ENCODE peak calls at places on chromosomes 16 and 17, in ten cellular contexts. Z, F, A, B, O, L, I, Y, D and K are unnamed samples.
A peak's percentile ranks its signal among the peaks of the same experiment; 100 is the strongest.

GRCh38 chr17:66776999-66777688 is 57.8 kb upstream of the CACNG5 start:
- DNase-seq in I (no peak), F (no peak), O (no peak), Z (no peak), L (no peak), Y (no peak), D (no peak), B (no peak), A (no peak), K (no peak)

GRCh38 chr16:2825049-2825742 is 4.9 kb upstream of the ZG16B start:
- DNase-seq in L (no peak), A (no peak), Z (no peak), I (no peak), O (no peak), B (no peak), Y (no peak), F (no peak), D (no peak), K (no peak)

GRCh38 chr17:72756256-72756655 is 336.2 kb downstream of the SLC39A11 start:
- DNase-seq in F (no peak), D (no peak), O (no peak), Y (no peak), L (no peak), B (no peak), Z (no peak), I (no peak), A (no peak), K (no peak)

GRCh38 chr16:25996052-25996451 is 304.3 kb downstream of the HS3ST4 start:
- DNase-seq in I (no peak), B (no peak), A (peak; percentile 41), Z (no peak), F (no peak), L (no peak), Y (no peak), D (no peak), O (no peak), K (no peak)

GRCh38 chr17:67289174-67289876 is 44.3 kb upstream of the HELZ start:
- DNase-seq in O (no peak), B (peak; percentile 87), Z (peak; percentile 80), D (no peak), F (peak; percentile 33), Y (peak; percentile 90), A (peak; percentile 27), I (peak; percentile 72), L (no peak), K (no peak)

GRCh38 chr16:59886021-59886420 is 1151.9 kb upstream of the GOT2 start:
- DNase-seq in B (peak; percentile 53), F (peak; percentile 74), Z (no peak), Y (peak; percentile 36), D (no peak), A (no peak), L (no peak), O (no peak), I (peak; percentile 90), K (no peak)

GRCh38 chr16:31130899-31131298 is 4.6 kb downstream of the PRSS8 start:
- DNase-seq in L (no peak), A (peak; percentile 74), Y (no peak), B (no peak), F (peak; percentile 91), I (no peak), O (no peak), Z (no peak), D (no peak), K (no peak)

GRCh38 chr17:77286641-77287431 is 146.1 kb downstream of the SEC14L1 start:
- DNase-seq in B (peak; percentile 49), Z (no peak), O (no peak), L (no peak), I (peak; percentile 20), D (no peak), Y (peak; percentile 43), F (peak; percentile 95), A (no peak), K (no peak)

GRCh38 chr16:88405325-88406060 is 22.7 kb downstream of the ZNF469 start:
- DNase-seq in O (no peak), D (no peak), F (peak; percentile 27), I (peak; percentile 72), B (peak; percentile 29), A (no peak), Z (no peak), L (no peak), Y (no peak), K (no peak)

GRCh38 chr16:117381-118365 is 20.8 kb downstream of the NPRL3 start:
- DNase-seq in I (peak; percentile 28), Z (no peak), D (peak; percentile 69), A (peak; percentile 95), L (peak; percentile 46), Y (peak; percentile 45), F (peak; percentile 34), B (peak; percentile 32), O (peak; percentile 56), K (peak; percentile 77)

GRCh38 chr17:45394913-45395568 is 37.6 kb downstream of the ARHGAP27 start:
- DNase-seq in B (peak; percentile 73), O (no peak), I (peak; percentile 79), D (peak; percentile 65), L (no peak), A (peak; percentile 97), Y (peak; percentile 54), F (peak; percentile 51), Z (no peak), K (peak; percentile 80)

GRCh38 chr17:50144346-50144745 is 6.1 kb downstream of the PPP1R9B start:
- DNase-seq in Z (no peak), L (no peak), D (no peak), A (no peak), O (no peak), I (no peak), B (no peak), Y (no peak), F (no peak), K (no peak)

GRCh38 chr17:67157732-67158639 is 87.0 kb downstream of the HELZ start:
- DNase-seq in D (peak; percentile 41), A (peak; percentile 43), O (no peak), B (no peak), Z (no peak), L (no peak), I (peak; percentile 41), F (no peak), Y (no peak), K (no peak)

GRCh38 chr16:56191807-56192643 is 736 bp downstream of the GNAO1 start:
- DNase-seq in D (no peak), A (peak; percentile 32), Z (no peak), B (no peak), Y (no peak), L (no peak), F (no peak), I (no peak), O (no peak), K (no peak)

GRCh38 chr17:5097101-5097834 is 14.4 kb downstream of the ZNF232 start:
- DNase-seq in B (peak; percentile 82), I (no peak), A (peak; percentile 98), Y (peak; percentile 67), F (peak; percentile 60), Z (no peak), O (peak; percentile 46), D (no peak), L (peak; percentile 60), K (peak; percentile 83)

GRCh38 chr16:85582177-85582888 is 30.8 kb upstream of the GSE1 start:
- DNase-seq in I (peak; percentile 53), D (no peak), O (no peak), A (no peak), F (no peak), Z (no peak), Y (no peak), L (no peak), B (no peak), K (no peak)

GRCh38 chr17:50534222-50534978 is 1.9 kb downstream of the EPN3 start:
- DNase-seq in F (peak; percentile 74), A (peak; percentile 76), O (no peak), L (no peak), B (no peak), Z (no peak), D (no peak), Y (no peak), I (no peak), K (no peak)

GRCh38 chr16:65244811-65245210 is 122.9 kb upstream of the CDH11 start:
- DNase-seq in O (no peak), L (no peak), D (no peak), I (no peak), F (no peak), A (no peak), Y (no peak), Z (no peak), B (no peak), K (no peak)

GRCh38 chr17:77772461-77772897 is 186.0 kb upstream of the TNRC6C start:
- DNase-seq in O (peak; percentile 71), Y (peak; percentile 63), A (peak; percentile 91), B (peak; percentile 73), Z (no peak), F (no peak), I (peak; percentile 39), D (peak; percentile 57), L (peak; percentile 50), K (no peak)

DNA sequence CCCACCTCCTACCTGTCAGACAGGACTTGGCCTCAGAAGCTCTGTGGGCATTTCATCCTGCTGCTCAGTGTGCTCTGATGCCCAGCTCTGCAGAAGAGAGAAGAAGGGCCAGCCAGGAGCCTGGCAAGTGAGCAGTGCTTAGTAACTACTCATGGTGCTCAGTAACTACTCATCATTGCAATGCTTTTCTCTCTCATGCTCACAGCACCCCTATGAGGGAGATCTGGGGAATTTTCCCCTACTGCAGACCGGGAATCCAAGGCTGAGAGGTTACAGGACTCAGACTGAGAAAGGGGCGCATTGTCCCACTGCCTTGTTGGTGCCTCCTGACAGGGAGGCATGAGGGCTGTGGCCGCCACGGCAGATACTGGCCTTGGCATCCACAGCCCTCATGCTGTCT is 261.1 kb downstream of the C16orf95 start:
- DNase-seq in I (peak; percentile 33), F (no peak), L (no peak), B (no peak), A (no peak), Z (peak; percentile 24), Y (no peak), D (no peak), O (no peak), K (no peak)
- TF ChIP-seq CTCF in I (peak; percentile 45), F (no peak), L (no peak), B (peak; percentile 43), A (no peak), Z (peak; percentile 21), Y (peak; percentile 45), D (no peak), O (no peak), K (no peak)

GRCh38 chr16:79047337-79047736 is 553.2 kb downstream of the MAF start:
- DNase-seq in D (peak; percentile 14), L (no peak), F (no peak), B (no peak), O (no peak), Y (no peak), I (no peak), Z (no peak), A (peak; percentile 50), K (no peak)
- TF ChIP-seq CTCF in D (peak; percentile 43), L (peak; percentile 47), F (no peak), B (peak; percentile 23), O (peak; percentile 66), Y (peak; percentile 63), I (no peak), Z (no peak), A (peak; percentile 79), K (peak; percentile 78)

GRCh38 chr16:28823719-28824547 is 1.1 kb downstream of the ATXN2L start:
- DNase-seq in B (peak; percentile 99), Z (peak; percentile 99), A (peak; percentile 98), D (peak; percentile 99), O (peak; percentile 94), Y (peak; percentile 97), I (peak; percentile 98), F (peak; percentile 95), L (peak; percentile 92), K (peak; percentile 98)
- TF ChIP-seq CTCF in B (peak; percentile 49), Z (no peak), A (no peak), D (no peak), O (no peak), Y (peak; percentile 37), I (peak; percentile 24), F (no peak), L (no peak), K (peak; percentile 40)

GRCh38 chr17:63819131-63819530 is 8.1 kb upstream of the PSMC5 start:
- DNase-seq in Y (no peak), A (no peak), D (no peak), F (no peak), L (no peak), Z (no peak), B (no peak), I (no peak), O (no peak), K (no peak)
- TF ChIP-seq CTCF in Y (no peak), A (no peak), D (no peak), F (no peak), L (no peak), Z (no peak), B (no peak), I (no peak), O (no peak), K (no peak)